ENCODE peak calls at places on chromosomes 2 and 18, in six cellular contexts. Q is activated naive CD4-positive, alpha-beta T cell; I is activated T-cell treated with anti-CD3 and anti-CD28 coated beads for 48 hours; T is GM12865; M is NCI-H1436; S is EH. X is an unnamed sample.

GRCh38 chr2:66535574-66536289 is 100.8 kb downstream of the MEIS1 start:
- DNase-seq in Q (no peak), I (no peak), T (no peak), M (no peak), S (no peak), X (no peak)

GRCh38 chr18:908631-909621 is 4.3 kb downstream of the ADCYAP1 start:
- DNase-seq in Q (no peak), I (no peak), T (no peak), M (no peak), S (no peak), X (no peak)

GRCh38 chr2:107588960-107589542 is 237.6 kb upstream of the RGPD4 start:
- DNase-seq in Q (no peak), I (no peak), T (no peak), M (peak), S (peak), X (no peak)

GRCh38 chr2:84297155-84297554 is 161.9 kb downstream of the SUCLG1 start:
- DNase-seq in Q (no peak), I (no peak), T (no peak), M (no peak), S (no peak), X (no peak)

GRCh38 chr2:29046321-29046720 is 28.0 kb downstream of the PCARE start:
- DNase-seq in Q (no peak), I (no peak), T (no peak), M (no peak), S (no peak), X (no peak)

GRCh38 chr2:26560892-26561291 is 80.3 kb downstream of the CIB4 start:
- DNase-seq in Q (no peak), I (no peak), T (no peak), M (no peak), S (no peak), X (no peak)

GRCh38 chr2:88097891-88098557 is 29.8 kb downstream of the FABP1 start:
- DNase-seq in Q (no peak), I (no peak), T (no peak), M (no peak), S (no peak), X (no peak)

GRCh38 chr2:50077190-50077589 is 922.9 kb upstream of the FSHR start:
- DNase-seq in Q (no peak), I (no peak), T (no peak), M (no peak), S (no peak), X (no peak)

GRCh38 chr2:38098351-38099095 is 22.6 kb upstream of the CYP1B1 start:
- DNase-seq in Q (no peak), I (no peak), T (no peak), M (no peak), S (no peak), X (no peak)

GRCh38 chr2:96245609-96246390 is 20.0 kb downstream of the TMEM127 start:
- DNase-seq in Q (no peak), I (no peak), T (no peak), M (no peak), S (peak), X (no peak)

GRCh38 chr2:196046123-196046917 is 22.3 kb downstream of the DNAH7 start:
- DNase-seq in Q (no peak), I (no peak), T (peak), M (no peak), S (peak), X (no peak)

GRCh38 chr18:52200891-52201663 is 138.9 kb upstream of the DCC start:
- DNase-seq in Q (no peak), I (no peak), T (no peak), M (no peak), S (no peak), X (no peak)

GRCh38 chr18:58231930-58232329 is 187.9 kb downstream of the NEDD4L start:
- DNase-seq in Q (no peak), I (no peak), T (no peak), M (no peak), S (peak), X (no peak)

GRCh38 chr2:37456479-37456878 is 112.0 kb downstream of the QPCT start:
- DNase-seq in Q (no peak), I (no peak), T (peak), M (no peak), S (peak), X (no peak)

GRCh38 chr18:8657873-8658521 is 47.4 kb upstream of the MTCL1 start:
- DNase-seq in Q (no peak), I (no peak), T (no peak), M (no peak), S (peak), X (no peak)

GRCh38 chr2:193076995-193077394 is 882.3 kb upstream of the TMEFF2 start:
- DNase-seq in Q (no peak), I (no peak), T (no peak), M (no peak), S (no peak), X (no peak)

GRCh38 chr2:98727369-98727749 is 3.6 kb downstream of the MGAT4A start:
- DNase-seq in Q (no peak), I (no peak), T (no peak), M (no peak), S (no peak), X (no peak)

GRCh38 chr2:238567067-238567855 is 140.5 kb downstream of the ASB1 start:
- DNase-seq in Q (no peak), I (no peak), T (no peak), M (no peak), S (no peak), X (no peak)

GRCh38 chr2:141055526-141055925 is 1075.3 kb downstream of the LRP1B start:
- DNase-seq in Q (no peak), I (no peak), T (no peak), M (no peak), S (peak), X (no peak)

GRCh38 chr2:223166975-223167650 is 115.1 kb downstream of the KCNE4 start:
- DNase-seq in Q (no peak), I (no peak), T (peak), M (no peak), S (no peak), X (no peak)

X was measured in stimulated activated naive B cell treated with anti-CD40 and anti-IgM and Interleukin-4, amounts not matched to agents 10 μg/mL and 1 μg/mL and 100 μg/mL, for 72 hours.